ENCODE peak calls at places on chromosomes 1 and 21, in seven cellular contexts. Y, U, F, V, R, T and C are unnamed samples.

GRCh38 chr1:54557956-54558355 is 9.9 kb downstream of the ACOT11 start:
- DNase-seq in V (no peak), Y (no peak), F (no peak), T (no peak), U (no peak), R (no peak), C (no peak)

GRCh38 chr1:177164380-177165068 is at the start of gene ASTN1:
- DNase-seq in Y (no peak), V (no peak), T (no peak), R (peak; percentile 53), U (peak; percentile 24), F (no peak), C (no peak)

GRCh38 chr1:223486366-223486765 is 93.2 kb downstream of the CCDC185 start:
- DNase-seq in R (no peak), V (no peak), F (no peak), Y (no peak), U (no peak), T (no peak), C (peak; percentile 19)

GRCh38 chr1:65113298-65113697 is 34.7 kb upstream of the AK4 start:
- DNase-seq in Y (no peak), V (peak; percentile 9), R (no peak), U (no peak), F (no peak), T (no peak), C (no peak)

GRCh38 chr1:111216751-111217150 is 10.8 kb upstream of the CHI3L2 start:
- DNase-seq in U (no peak), Y (no peak), V (no peak), F (no peak), R (no peak), T (no peak), C (no peak)

GRCh38 chr1:164240081-164240480 is 318.9 kb upstream of the PBX1 start:
- DNase-seq in R (peak; percentile 10), T (no peak), U (no peak), F (no peak), V (peak; percentile 12), Y (no peak), C (no peak)

GRCh38 chr21:43357708-43358430 is 69.1 kb downstream of the SIK1 start:
- DNase-seq in Y (no peak), V (no peak), U (no peak), T (no peak), R (no peak), F (no peak), C (no peak)

GRCh38 chr1:30589083-30589482 is 134.3 kb downstream of the MATN1 start:
- DNase-seq in T (no peak), Y (no peak), V (no peak), R (no peak), F (no peak), U (no peak), C (no peak)

GRCh38 chr1:17181785-17182464 is 23.0 kb upstream of the PADI1 start:
- DNase-seq in R (no peak), Y (no peak), U (no peak), T (no peak), V (no peak), F (peak; percentile 30), C (peak; percentile 37)